ENCODE peak calls at places on chromosomes 1 and 21, in four cellular contexts. D is heart right ventricle, T is OCI-LY7, Z is fibroblast of lung. P is an unnamed sample.

GRCh38 chr21:42321231-42321630 is 6.0 kb upstream of the TFF3 start:
- DNase-seq in D (no peak), T (no peak), Z (no peak), P (no peak)

GRCh38 chr1:87760100-87760499 is 431.4 kb downstream of the LMO4 start:
- DNase-seq in D (no peak), T (no peak), Z (peak; percentile 49), P (no peak)

GRCh38 chr1:163565171-163565570 is 243.4 kb downstream of the NUF2 start:
- DNase-seq in D (no peak), T (no peak), Z (no peak), P (no peak)

GRCh38 chr21:15682182-15682895 is 47.4 kb upstream of the USP25 start:
- DNase-seq in D (no peak), T (no peak), Z (peak; percentile 74), P (no peak)

GRCh38 chr1:20250346-20250989 is 40.2 kb upstream of the VWA5B1 start:
- DNase-seq in D (peak; percentile 8), T (no peak), Z (peak; percentile 65), P (no peak)

GRCh38 chr1:106568575-106568974 is 487.9 kb upstream of the PRMT6 start:
- DNase-seq in D (no peak), T (no peak), Z (no peak), P (no peak)

GRCh38 chr1:52553372-52554266 is 727 bp upstream of the TUT4 start:
- DNase-seq in D (peak; percentile 86), T (peak; percentile 84), Z (peak; percentile 88), P (peak; percentile 91)

GRCh38 chr1:180173952-180174351 is 19.3 kb downstream of the QSOX1 start:
- DNase-seq in D (peak; percentile 84), T (no peak), Z (peak; percentile 74), P (peak; percentile 93)

GRCh38 chr1:78223417-78224215 is 177.8 kb downstream of the GIPC2 start:
- DNase-seq in D (no peak), T (no peak), Z (peak; percentile 74), P (no peak)

GRCh38 chr1:39927538-39927937 is 25.8 kb upstream of the MYCL start:
- DNase-seq in D (no peak), T (no peak), Z (no peak), P (no peak)

GRCh38 chr1:219150913-219151312 is 22.8 kb upstream of the LYPLAL1 start:
- DNase-seq in D (no peak), T (no peak), Z (no peak), P (no peak)

GRCh38 chr1:228454238-228454637 is 32.9 kb upstream of the RNF187 start:
- DNase-seq in D (no peak), T (no peak), Z (no peak), P (no peak)
- H3K4me1 ChIP-seq in D (peaks cover 32% of the 10 kb centered on the region), T (peaks cover 8% of the 10 kb centered on the region), Z (peaks cover 4% of the 10 kb centered on the region), P (peaks cover 8% of the 10 kb centered on the region)

GRCh38 chr1:45583666-45584350 is at the start of gene NASP:
- DNase-seq in D (peak; percentile 90), T (peak; percentile 87), Z (peak; percentile 81), P (peak; percentile 89)
- TF ChIP-seq CTCF in D (no peak), T (no peak), Z (peak; percentile 5), P (no peak)

GRCh38 chr21:25569084-25569483 is 38.2 kb downstream of the MRPL39 start:
- DNase-seq in D (no peak), T (no peak), Z (peak; percentile 32), P (no peak)

GRCh38 chr21:25569711-25570110 is 37.6 kb downstream of the MRPL39 start:
- DNase-seq in D (no peak), T (no peak), Z (no peak), P (no peak)

GRCh38 chr21:25573409-25574206 is 33.7 kb downstream of the MRPL39 start:
- DNase-seq in D (no peak), T (peak; percentile 80), Z (peak; percentile 82), P (no peak)

GRCh38 chr21:25571726-25572121 is 35.6 kb downstream of the MRPL39 start:
- DNase-seq in D (no peak), T (no peak), Z (no peak), P (no peak)

DNA sequence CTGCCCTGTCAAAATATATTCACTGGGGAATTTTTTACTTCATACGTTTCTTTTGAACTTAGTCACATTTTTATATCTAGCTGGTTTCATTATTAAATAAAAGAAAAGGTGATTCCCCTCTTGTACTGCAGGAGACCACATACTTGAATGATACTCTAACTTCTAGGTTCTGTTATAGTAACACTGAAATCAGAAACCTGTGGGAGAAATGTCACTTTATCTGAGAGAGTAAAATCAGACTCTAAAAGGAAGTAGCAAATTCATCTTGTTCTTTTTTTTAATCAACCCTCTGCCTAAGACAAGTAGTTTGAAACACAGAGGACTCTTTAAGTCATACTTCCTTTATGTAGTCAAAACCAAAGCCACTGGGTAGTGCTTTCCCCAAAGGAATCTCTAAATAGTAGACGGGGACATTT is 34.4 kb downstream of the MRPL39 start:
- DNase-seq in D (no peak), T (peak; percentile 56), Z (peak; percentile 30), P (no peak)
- H3K4me1 ChIP-seq in D (peaks cover 37% of the 10 kb centered on the region), T (peaks cover 38% of the 10 kb centered on the region), Z (no peaks in the 10 kb centered on the region), P (no peaks in the 10 kb centered on the region)

GRCh38 chr1:89394851-89395250 is 31.0 kb downstream of the GBP6 start:
- DNase-seq in D (no peak), T (no peak), Z (no peak), P (no peak)
- TF ChIP-seq CTCF in D (no peak), T (no peak), Z (no peak), P (no peak)

GRCh38 chr1:2233468-2233867 is 5.3 kb downstream of the SKI start:
- DNase-seq in D (no peak), T (no peak), Z (no peak), P (no peak)

GRCh38 chr1:2231667-2232254 is 3.6 kb downstream of the SKI start:
- DNase-seq in D (peak; percentile 78), T (no peak), Z (peak; percentile 81), P (peak; percentile 88)

GRCh38 chr1:2232916-2233438 is 4.9 kb downstream of the SKI start:
- DNase-seq in D (no peak), T (no peak), Z (no peak), P (peak; percentile 59)

GRCh38 chr1:2230781-2231666 is 2.9 kb downstream of the SKI start:
- DNase-seq in D (no peak), T (no peak), Z (peak; percentile 18), P (peak; percentile 64)

DNA sequence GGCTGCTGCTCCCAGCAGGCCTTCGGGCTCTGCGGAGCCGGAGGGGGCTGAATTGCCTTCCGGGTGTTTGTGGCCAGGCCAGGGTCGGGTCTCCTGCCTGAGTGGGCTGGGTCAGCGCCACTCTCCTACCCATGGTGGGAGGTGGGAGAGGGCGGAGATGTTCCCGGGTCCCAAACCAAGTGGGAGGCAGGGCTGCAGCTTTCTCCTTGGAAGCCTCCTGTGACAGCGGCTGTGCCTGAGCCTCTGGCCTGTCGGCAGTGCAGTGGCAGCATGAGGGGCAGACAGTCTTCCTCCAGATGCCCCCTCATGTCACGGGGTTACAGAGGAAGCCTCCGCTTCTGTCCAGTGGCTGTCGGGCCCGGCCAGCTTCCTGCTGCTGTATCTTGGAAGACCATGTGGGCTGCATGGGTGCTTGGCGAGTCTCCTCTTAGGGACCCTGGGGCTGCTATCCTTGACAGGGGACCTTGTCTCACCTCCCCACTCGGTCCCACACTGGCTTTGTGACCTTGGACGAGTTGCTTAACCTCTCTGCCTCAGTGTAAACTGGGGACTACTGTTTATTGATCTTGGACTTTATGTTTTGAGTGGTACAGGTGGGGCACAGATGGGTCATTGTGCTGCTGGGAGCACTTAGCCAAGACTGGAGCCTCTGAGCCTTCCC is 4.3 kb downstream of the SKI start:
- DNase-seq in D (no peak), T (no peak), Z (no peak), P (no peak)
- H3K4me1 ChIP-seq in D (peaks cover 84% of the 10 kb centered on the region), T (peaks cover 41% of the 10 kb centered on the region), Z (peaks cover 25% of the 10 kb centered on the region), P (peaks cover 67% of the 10 kb centered on the region)

DNA sequence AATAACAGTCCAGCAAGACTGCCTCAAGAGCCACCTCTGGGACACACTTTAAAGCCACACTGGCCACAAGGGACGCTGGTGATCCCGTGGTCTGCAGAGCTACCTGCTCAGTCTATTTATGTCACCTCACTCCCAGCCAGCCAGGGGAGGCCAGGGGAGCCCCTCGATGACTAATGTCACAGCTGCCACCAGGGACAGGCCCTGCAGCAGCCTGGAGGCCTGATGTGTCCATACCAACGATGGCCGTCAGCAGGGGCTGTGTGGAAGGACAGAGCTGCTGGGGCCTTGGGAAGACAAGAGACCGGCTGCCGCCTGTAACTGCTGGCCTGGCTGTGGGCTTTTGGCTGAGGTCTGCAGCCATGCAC is 71.0 kb downstream of the SIK1 start:
- DNase-seq in D (no peak), T (peak; percentile 31), Z (no peak), P (no peak)
- TF ChIP-seq CTCF in D (no peak), T (peak; percentile 47), Z (no peak), P (no peak)